ENCODE peak calls at places on chromosomes 13 and 19, in seven cellular contexts. W is fibroblast of lung, Q is OCI-LY7, M is fibroblast of pulmonary artery, N is kidney epithelial cell, L is BJ, J is ascending aorta. P is an unnamed sample.

GRCh38 chr13:30396434-30397075 is 25.7 kb upstream of the UBE2L5 start:
- DNase-seq in W (peak), Q (no peak), M (peak), N (no peak), L (no peak), J (no peak), P (no peak)

GRCh38 chr13:80249906-80250513 is 90.9 kb downstream of the SPRY2 start:
- DNase-seq in W (no peak), Q (no peak), M (no peak), N (no peak), L (no peak), J (no peak), P (no peak)

GRCh38 chr13:40480012-40480914 is 186.2 kb downstream of the FOXO1 start:
- DNase-seq in W (peak), Q (peak), M (no peak), N (no peak), L (no peak), J (no peak), P (peak)

GRCh38 chr13:114021464-114022308 is 47.8 kb upstream of the C13orf46 start:
- DNase-seq in W (no peak), Q (no peak), M (no peak), N (no peak), L (no peak), J (no peak), P (no peak)

GRCh38 chr19:42291437-42291815 is 10.5 kb upstream of the PRR19 start:
- DNase-seq in W (no peak), Q (no peak), M (no peak), N (no peak), L (no peak), J (no peak), P (no peak)

GRCh38 chr13:51818771-51819511 is 15.0 kb upstream of the DHRS12 start:
- DNase-seq in W (peak), Q (no peak), M (peak), N (no peak), L (no peak), J (no peak), P (peak)

GRCh38 chr13:25466880-25467279 is 95.1 kb downstream of the ATP8A2 start:
- DNase-seq in W (no peak), Q (no peak), M (no peak), N (no peak), L (no peak), J (no peak), P (no peak)

GRCh38 chr19:5131031-5131865 is 162.3 kb downstream of the KDM4B start:
- DNase-seq in W (no peak), Q (peak), M (no peak), N (no peak), L (no peak), J (no peak), P (peak)

GRCh38 chr19:15456871-15457700 is 7.3 kb downstream of the RASAL3 start:
- DNase-seq in W (no peak), Q (peak), M (no peak), N (no peak), L (no peak), J (no peak), P (peak)

GRCh38 chr13:82480415-82480814 is 1401.9 kb downstream of the SLITRK1 start:
- DNase-seq in W (no peak), Q (no peak), M (peak), N (no peak), L (no peak), J (no peak), P (no peak)
- TF ChIP-seq CTCF in W (no peak), Q (peak), M (peak), N (peak), L (no peak), J (no peak), P (no peak)

GRCh38 chr19:38664503-38665211 is 17.2 kb downstream of the ACTN4 start:
- DNase-seq in W (no peak), Q (peak), M (no peak), N (no peak), L (no peak), J (no peak), P (no peak)
- H3K4me3 ChIP-seq in W (no peak), Q (no peak), M (no peak), N (no peak), L (no peak), J (peak), P (no peak)

GRCh38 chr19:45385392-45386221 is 15.2 kb upstream of the ERCC2 start:
- DNase-seq in W (no peak), Q (no peak), M (no peak), N (no peak), L (no peak), J (no peak), P (no peak)
- TF ChIP-seq CTCF in W (no peak), Q (no peak), M (no peak), N (no peak), L (no peak), J (no peak), P (no peak)

DNA sequence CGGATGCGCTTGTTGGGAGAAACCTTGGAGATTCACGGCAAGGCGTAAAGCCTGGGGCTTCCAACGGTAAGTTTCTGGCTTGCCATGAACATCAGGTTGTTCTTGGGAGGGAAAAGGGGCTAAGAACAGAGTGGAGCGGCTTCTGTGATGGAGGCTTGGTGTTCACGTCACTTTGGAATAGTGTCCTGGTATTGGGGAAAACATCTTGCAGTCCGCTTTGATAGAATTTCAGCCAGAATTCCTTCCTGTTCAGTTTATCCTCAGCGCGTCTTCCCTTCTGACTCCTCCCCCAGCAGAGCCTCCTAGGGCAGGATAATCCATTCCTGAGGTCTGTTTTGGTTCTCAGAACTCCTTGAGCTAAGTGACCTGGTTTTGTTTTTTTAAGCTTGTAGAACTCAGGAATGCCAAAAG is 2.0 kb downstream of the KCTD15 start:
- DNase-seq in W (peak), Q (no peak), M (peak), N (no peak), L (no peak), J (no peak), P (no peak)
- H3K4me3 ChIP-seq in W (peak), Q (no peak), M (peak), N (peak), L (peak), J (peak), P (no peak)

DNA sequence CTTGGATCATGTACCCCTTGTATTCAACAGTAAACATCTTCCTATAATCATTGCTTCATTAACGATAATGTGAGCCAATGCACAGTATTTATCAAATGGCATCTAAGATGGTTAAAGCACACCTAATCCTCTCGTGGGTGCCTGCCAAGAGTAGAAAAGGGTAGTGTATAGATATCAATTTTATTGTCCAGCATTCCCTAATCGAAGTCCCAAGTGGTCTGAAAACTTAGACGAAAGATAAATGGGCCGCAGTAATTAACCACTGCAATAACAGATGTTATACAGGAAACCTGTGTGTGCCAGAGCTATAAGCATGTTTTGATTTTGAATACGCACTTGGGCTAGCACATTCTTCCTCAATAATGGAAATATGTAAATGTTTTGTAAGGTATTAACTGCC is 642 bp upstream of the MBNL2 start:
- DNase-seq in W (no peak), Q (no peak), M (no peak), N (no peak), L (no peak), J (no peak), P (no peak)
- TF ChIP-seq CTCF in W (no peak), Q (no peak), M (no peak), N (no peak), L (no peak), J (no peak), P (no peak)

DNA sequence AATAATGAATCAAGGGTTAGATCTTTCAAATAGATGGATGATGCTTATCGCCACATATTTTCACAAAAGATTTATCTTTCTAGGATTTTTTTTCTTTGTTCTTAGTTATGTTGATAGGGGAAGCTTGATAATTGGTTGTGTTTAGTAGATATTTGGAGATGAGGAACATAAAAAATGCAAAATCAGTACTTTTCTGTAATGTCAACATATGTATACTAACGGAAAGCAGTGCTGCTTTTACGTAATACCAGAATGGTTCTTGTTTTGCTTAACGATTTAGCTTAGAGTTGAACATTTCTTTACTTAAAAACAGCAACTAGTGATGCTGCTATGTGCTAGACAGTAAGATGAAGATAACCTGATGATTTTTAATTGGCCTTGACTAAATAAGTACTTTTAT is 3.0 kb downstream of the ZMYM2 start:
- DNase-seq in W (no peak), Q (no peak), M (peak), N (no peak), L (no peak), J (no peak), P (no peak)
- H3K4me3 ChIP-seq in W (peak), Q (peak), M (peak), N (no peak), L (no peak), J (no peak), P (peak)

GRCh38 chr19:35663981-35664380 is 2.3 kb upstream of the UPK1A start:
- DNase-seq in W (no peak), Q (no peak), M (no peak), N (no peak), L (no peak), J (no peak), P (no peak)

GRCh38 chr19:35655600-35655999 is 7.5 kb downstream of the COX6B1 start:
- DNase-seq in W (no peak), Q (no peak), M (no peak), N (no peak), L (no peak), J (no peak), P (no peak)

GRCh38 chr19:35661995-35662340 is 4.3 kb upstream of the UPK1A start:
- DNase-seq in W (no peak), Q (no peak), M (no peak), N (no peak), L (no peak), J (no peak), P (no peak)

GRCh38 chr19:35656700-35657099 is 8.6 kb downstream of the COX6B1 start:
- DNase-seq in W (no peak), Q (no peak), M (no peak), N (no peak), L (no peak), J (no peak), P (no peak)

DNA sequence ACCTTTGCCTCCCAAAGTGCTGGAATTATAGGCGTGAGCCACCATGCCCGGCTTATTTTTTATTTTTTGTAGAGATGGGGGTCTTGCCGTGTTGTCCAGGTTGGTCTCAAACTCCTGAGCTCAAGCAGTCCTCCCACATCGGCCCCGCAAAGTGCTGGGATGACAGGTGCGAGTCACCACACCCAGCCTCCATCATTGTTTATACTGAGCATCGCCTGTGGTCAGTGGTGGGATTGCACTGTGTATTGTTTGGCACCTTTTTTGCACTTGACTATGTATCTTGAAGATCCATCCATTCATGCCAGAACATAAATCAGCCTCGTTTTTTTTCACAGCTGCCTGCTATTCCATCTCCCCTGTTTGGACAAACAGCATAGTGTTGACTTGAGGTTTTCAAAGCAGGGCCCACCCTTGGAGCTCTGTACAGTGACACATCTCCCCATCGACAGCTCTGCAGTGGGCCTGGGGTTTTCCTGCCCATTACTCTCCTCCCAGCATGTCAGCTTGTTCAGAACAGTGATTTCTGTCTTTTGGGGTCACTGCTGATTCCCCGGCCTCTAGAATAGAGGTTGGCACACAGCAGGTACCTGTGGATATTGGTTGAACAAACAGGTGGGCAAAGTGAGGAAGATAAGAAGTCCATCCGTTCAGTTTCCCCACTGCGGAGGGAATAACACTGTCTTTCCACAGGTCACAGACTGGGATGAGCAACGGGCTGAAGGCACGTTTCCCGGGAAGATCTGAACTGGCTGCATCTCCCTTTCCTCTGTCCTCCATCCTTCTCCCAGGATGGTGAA is 8.2 kb upstream of the UPK1A start:
- DNase-seq in W (peak), Q (no peak), M (no peak), N (no peak), L (no peak), J (no peak), P (no peak)
- TF ChIP-seq CTCF in W (peak), Q (peak), M (peak), N (no peak), L (no peak), J (no peak), P (no peak)

GRCh38 chr19:13095393-13095784 is 7.3 kb downstream of the LYL1 start:
- DNase-seq in W (no peak), Q (peak), M (no peak), N (no peak), L (no peak), J (no peak), P (no peak)
- H3K4me3 ChIP-seq in W (no peak), Q (peak), M (no peak), N (no peak), L (no peak), J (peak), P (no peak)

P was measured in GM12865.